ENCODE peak calls at places on chromosomes 12 and 14, in six cellular contexts. One of them, this sample, is unnamed.

GRCh38 chr12:128365831-128366231 is 98.9 kb downstream of the TMEM132C start:
- DNase-seq in uterus: peak
- DNase-seq in AG04449: no peak
- DNase-seq in prostate gland: no peak
- DNase-seq in cardiac fibroblast: no peak
- DNase-seq in ovary: no peak
- DNase-seq in this sample: no peak

GRCh38 chr14:71651228-71651627 is 281.0 kb upstream of the RGS6 start:
- DNase-seq in AG04449: peak
- DNase-seq in prostate gland: no peak
- DNase-seq in ovary: no peak
- DNase-seq in uterus: no peak
- DNase-seq in cardiac fibroblast: peak
- DNase-seq in this sample: peak

GRCh38 chr14:95488376-95489162 is 27.9 kb downstream of the SYNE3 start:
- DNase-seq in cardiac fibroblast: no peak
- DNase-seq in prostate gland: no peak
- DNase-seq in uterus: no peak
- DNase-seq in ovary: no peak
- DNase-seq in AG04449: no peak
- DNase-seq in this sample: no peak

GRCh38 chr14:91242635-91243034 is 1.9 kb downstream of the GPR68 start:
- DNase-seq in cardiac fibroblast: no peak
- DNase-seq in uterus: no peak
- DNase-seq in prostate gland: no peak
- DNase-seq in AG04449: no peak
- DNase-seq in ovary: no peak
- DNase-seq in this sample: no peak

GRCh38 chr12:39780527-39781446 is 161.2 kb upstream of the ABCD2 start:
- DNase-seq in prostate gland: no peak
- DNase-seq in uterus: no peak
- DNase-seq in ovary: no peak
- DNase-seq in AG04449: no peak
- DNase-seq in cardiac fibroblast: no peak
- DNase-seq in this sample: no peak

GRCh38 chr14:99237288-99237687 is 34.7 kb downstream of the BCL11B start:
- DNase-seq in uterus: no peak
- DNase-seq in AG04449: no peak
- DNase-seq in cardiac fibroblast: no peak
- DNase-seq in prostate gland: no peak
- DNase-seq in ovary: no peak
- DNase-seq in this sample: no peak

GRCh38 chr14:31964979-31965734 is 111.9 kb upstream of the ARHGAP5 start:
- DNase-seq in ovary: peak
- DNase-seq in prostate gland: no peak
- DNase-seq in cardiac fibroblast: no peak
- DNase-seq in AG04449: no peak
- DNase-seq in uterus: no peak
- DNase-seq in this sample: no peak

GRCh38 chr12:78929075-78929418 is 64.5 kb downstream of the SYT1 start:
- DNase-seq in ovary: no peak
- DNase-seq in uterus: no peak
- DNase-seq in cardiac fibroblast: no peak
- DNase-seq in AG04449: no peak
- DNase-seq in prostate gland: no peak
- DNase-seq in this sample: peak

GRCh38 chr14:78709795-78710569 is 539.8 kb downstream of the NRXN3 start:
- DNase-seq in prostate gland: no peak
- DNase-seq in ovary: no peak
- DNase-seq in cardiac fibroblast: no peak
- DNase-seq in uterus: no peak
- DNase-seq in AG04449: no peak
- DNase-seq in this sample: no peak

GRCh38 chr12:12786716-12787601 is 1.5 kb downstream of the APOLD1 start:
- DNase-seq in cardiac fibroblast: peak
- DNase-seq in prostate gland: peak
- DNase-seq in uterus: peak
- DNase-seq in AG04449: no peak
- DNase-seq in ovary: peak
- DNase-seq in this sample: peak

GRCh38 chr12:12784116-12784515 is 1.3 kb upstream of the APOLD1 start:
- DNase-seq in cardiac fibroblast: no peak
- DNase-seq in AG04449: no peak
- DNase-seq in prostate gland: no peak
- DNase-seq in uterus: no peak
- DNase-seq in ovary: no peak
- DNase-seq in this sample: no peak

GRCh38 chr12:12786371-12786715 is 884 bp downstream of the APOLD1 start:
- DNase-seq in cardiac fibroblast: peak
- DNase-seq in ovary: no peak
- DNase-seq in AG04449: no peak
- DNase-seq in uterus: no peak
- DNase-seq in prostate gland: no peak
- DNase-seq in this sample: no peak

GRCh38 chr12:12788131-12788530 is 2.7 kb downstream of the APOLD1 start:
- DNase-seq in ovary: no peak
- DNase-seq in uterus: peak
- DNase-seq in AG04449: no peak
- DNase-seq in cardiac fibroblast: no peak
- DNase-seq in prostate gland: no peak
- DNase-seq in this sample: no peak

GRCh38 chr12:12784911-12785814 is at the start of gene APOLD1:
- DNase-seq in prostate gland: no peak
- DNase-seq in ovary: no peak
- DNase-seq in AG04449: no peak
- DNase-seq in uterus: peak
- DNase-seq in cardiac fibroblast: peak
- DNase-seq in this sample: no peak
- H3K4me3 ChIP-seq in prostate gland: peak
- H3K4me3 ChIP-seq in ovary: peak
- H3K4me3 ChIP-seq in AG04449: peak
- H3K4me3 ChIP-seq in uterus: peak
- H3K4me3 ChIP-seq in cardiac fibroblast: peak
- H3K4me3 ChIP-seq in this sample: peak

GRCh38 chr12:3741882-3742672 is 10.8 kb downstream of the CRACR2A start:
- DNase-seq in uterus: no peak
- DNase-seq in AG04449: no peak
- DNase-seq in prostate gland: no peak
- DNase-seq in ovary: no peak
- DNase-seq in cardiac fibroblast: no peak
- DNase-seq in this sample: no peak

GRCh38 chr12:3745152-3745551 is 7.8 kb downstream of the CRACR2A start:
- DNase-seq in prostate gland: no peak
- DNase-seq in AG04449: no peak
- DNase-seq in uterus: no peak
- DNase-seq in cardiac fibroblast: no peak
- DNase-seq in ovary: no peak
- DNase-seq in this sample: no peak

GRCh38 chr12:3746758-3747157 is 6.2 kb downstream of the CRACR2A start:
- DNase-seq in prostate gland: no peak
- DNase-seq in AG04449: no peak
- DNase-seq in uterus: no peak
- DNase-seq in cardiac fibroblast: no peak
- DNase-seq in ovary: no peak
- DNase-seq in this sample: no peak

GRCh38 chr12:3743803-3744202 is 9.1 kb downstream of the CRACR2A start:
- DNase-seq in AG04449: no peak
- DNase-seq in prostate gland: peak
- DNase-seq in uterus: no peak
- DNase-seq in ovary: no peak
- DNase-seq in cardiac fibroblast: peak
- DNase-seq in this sample: no peak

DNA sequence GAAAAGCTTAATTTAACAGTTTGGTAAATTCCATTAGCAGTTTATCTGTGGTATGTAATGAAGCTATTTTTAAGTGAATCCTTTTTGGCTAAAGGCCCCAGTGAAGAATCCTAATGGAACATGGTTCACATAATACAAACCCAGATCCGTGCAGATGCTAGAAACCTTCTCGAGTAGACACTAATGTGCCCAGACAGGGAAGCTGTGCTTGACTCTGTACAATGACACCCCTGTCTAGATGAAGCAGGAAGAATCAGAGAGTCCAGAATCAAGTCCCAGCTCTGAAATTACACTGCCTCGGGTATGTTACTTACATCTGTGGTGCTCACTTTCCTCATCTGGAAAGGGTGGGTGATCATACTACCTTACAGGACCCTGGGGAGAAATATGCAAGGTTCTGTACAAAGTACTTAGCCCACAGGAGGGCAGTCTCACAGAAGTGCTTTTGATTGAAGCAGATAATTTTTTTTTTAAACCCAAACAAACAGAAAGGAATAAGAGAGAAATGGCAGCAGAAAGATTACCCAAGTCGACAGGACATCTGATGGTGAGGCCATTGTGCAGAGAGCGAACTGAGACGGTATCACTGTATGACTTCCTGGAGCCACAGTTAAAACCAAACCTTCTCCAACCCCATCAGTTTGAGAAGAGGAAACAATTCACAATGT is 8.6 kb downstream of the CRACR2A start:
- DNase-seq in ovary: no peak
- DNase-seq in AG04449: no peak
- DNase-seq in cardiac fibroblast: no peak
- DNase-seq in uterus: no peak
- DNase-seq in prostate gland: no peak
- DNase-seq in this sample: no peak
- TF ChIP-seq CTCF in ovary: no peak
- TF ChIP-seq CTCF in AG04449: no peak
- TF ChIP-seq CTCF in cardiac fibroblast: no peak
- TF ChIP-seq CTCF in uterus: no peak
- TF ChIP-seq CTCF in prostate gland: no peak
- TF ChIP-seq CTCF in this sample: no peak

GRCh38 chr12:1474567-1475153 is 119.7 kb downstream of the FBXL14 start:
- DNase-seq in cardiac fibroblast: peak
- DNase-seq in ovary: no peak
- DNase-seq in AG04449: peak
- DNase-seq in uterus: no peak
- DNase-seq in prostate gland: no peak
- DNase-seq in this sample: peak
- H3K4me3 ChIP-seq in cardiac fibroblast: no peak
- H3K4me3 ChIP-seq in ovary: no peak
- H3K4me3 ChIP-seq in AG04449: peak
- H3K4me3 ChIP-seq in uterus: no peak
- H3K4me3 ChIP-seq in prostate gland: no peak
- H3K4me3 ChIP-seq in this sample: no peak

DNA sequence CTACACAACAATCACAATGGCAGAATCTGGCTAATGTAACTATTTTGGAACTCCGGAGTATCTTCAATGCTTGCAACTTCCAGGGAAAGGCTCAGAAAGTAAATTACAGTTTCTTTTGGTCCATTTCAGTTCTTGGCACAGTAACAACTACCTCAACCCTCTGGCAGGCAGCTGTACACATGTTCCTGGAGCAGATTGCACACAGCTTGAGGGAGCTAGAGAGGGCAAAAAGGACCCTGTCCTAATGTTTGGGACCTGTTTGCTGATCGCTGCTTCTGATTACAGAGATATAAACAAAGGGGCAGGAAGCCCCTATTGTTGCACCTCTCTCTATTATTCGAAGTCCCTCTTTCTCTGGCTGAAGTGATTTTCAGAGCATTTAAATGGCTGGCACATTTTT is 35.2 kb upstream of the SLC38A1 start:
- DNase-seq in prostate gland: no peak
- DNase-seq in uterus: no peak
- DNase-seq in cardiac fibroblast: peak
- DNase-seq in AG04449: no peak
- DNase-seq in ovary: no peak
- DNase-seq in this sample: no peak
- TF ChIP-seq CTCF in prostate gland: no peak
- TF ChIP-seq CTCF in uterus: no peak
- TF ChIP-seq CTCF in cardiac fibroblast: no peak
- TF ChIP-seq CTCF in AG04449: no peak
- TF ChIP-seq CTCF in ovary: no peak
- TF ChIP-seq CTCF in this sample: no peak

DNA sequence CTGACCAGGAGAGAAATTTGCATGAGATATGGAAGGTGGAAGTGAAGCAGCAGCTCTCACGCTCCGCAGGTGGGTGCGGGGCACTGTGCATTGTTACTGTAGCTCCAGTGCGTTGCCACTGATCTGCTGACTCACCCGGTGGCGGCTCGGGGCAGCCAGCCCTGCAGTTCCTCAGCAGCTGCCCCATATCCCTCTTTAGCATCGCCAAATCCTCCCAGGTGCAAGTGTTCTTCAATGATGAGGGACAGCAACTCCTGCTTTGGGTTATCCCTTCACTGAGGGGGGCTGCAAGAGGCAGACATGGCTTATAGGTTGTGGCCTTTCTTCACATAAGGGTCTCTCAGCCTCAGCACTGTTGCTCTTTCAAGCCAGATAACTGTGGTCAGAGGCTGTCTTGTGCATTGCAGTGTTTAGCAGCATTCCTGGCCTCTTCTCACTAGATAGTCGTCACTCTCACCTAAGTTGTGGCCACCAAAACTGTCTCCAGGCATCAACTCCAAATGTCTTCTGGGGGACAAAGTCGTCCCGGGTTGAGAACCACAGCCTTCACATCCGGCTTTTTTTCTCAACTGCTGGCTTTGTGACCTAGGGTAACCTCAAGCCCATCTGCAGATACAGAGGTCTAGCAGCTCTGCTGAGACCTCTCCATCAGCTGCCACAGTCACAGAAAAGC is 180.8 kb downstream of the EFCAB11 start:
- DNase-seq in uterus: no peak
- DNase-seq in AG04449: no peak
- DNase-seq in ovary: no peak
- DNase-seq in prostate gland: no peak
- DNase-seq in cardiac fibroblast: peak
- DNase-seq in this sample: peak
- H3K4me3 ChIP-seq in uterus: no peak
- H3K4me3 ChIP-seq in AG04449: no peak
- H3K4me3 ChIP-seq in ovary: no peak
- H3K4me3 ChIP-seq in prostate gland: no peak
- H3K4me3 ChIP-seq in cardiac fibroblast: no peak
- H3K4me3 ChIP-seq in this sample: no peak

GRCh38 chr12:6644903-6645302 is 2.3 kb downstream of the ACRBP start:
- DNase-seq in uterus: peak
- DNase-seq in AG04449: no peak
- DNase-seq in ovary: peak
- DNase-seq in cardiac fibroblast: peak
- DNase-seq in prostate gland: no peak
- DNase-seq in this sample: no peak
- TF ChIP-seq CTCF in uterus: peak
- TF ChIP-seq CTCF in AG04449: no peak
- TF ChIP-seq CTCF in ovary: no peak
- TF ChIP-seq CTCF in cardiac fibroblast: no peak
- TF ChIP-seq CTCF in prostate gland: no peak
- TF ChIP-seq CTCF in this sample: peak

GRCh38 chr14:68556253-68556652 is 236.6 kb downstream of the ZFP36L1 start:
- DNase-seq in uterus: peak
- DNase-seq in ovary: no peak
- DNase-seq in AG04449: no peak
- DNase-seq in prostate gland: no peak
- DNase-seq in cardiac fibroblast: no peak
- DNase-seq in this sample: no peak
- H3K4me3 ChIP-seq in uterus: no peak
- H3K4me3 ChIP-seq in ovary: no peak
- H3K4me3 ChIP-seq in AG04449: no peak
- H3K4me3 ChIP-seq in prostate gland: no peak
- H3K4me3 ChIP-seq in cardiac fibroblast: no peak
- H3K4me3 ChIP-seq in this sample: no peak

This sample was measured in epithelial cell of esophagus.